ENCODE peak calls at places on chromosomes 4 and X, in four cellular contexts. L, M, X and O are unnamed samples.

GRCh38 chr4:143384381-143384994 is 47.8 kb downstream of the GAB1 start:
- DNase-seq in L (no peak), M (no peak), X (peak; percentile 48), O (no peak)

GRCh38 chr4:148007303-148007702 is 275.4 kb downstream of the ARHGAP10 start:
- DNase-seq in L (peak; percentile 40), M (no peak), X (no peak), O (no peak)

GRCh38 chrX:144586756-144587155 is 660.5 kb upstream of the SPANXN1 start:
- DNase-seq in L (no peak), M (no peak), X (no peak), O (peak; percentile 48)

GRCh38 chr4:185096032-185096653 is 46.9 kb upstream of the SLC25A4 start:
- DNase-seq in L (peak; percentile 40), M (peak; percentile 18), X (no peak), O (no peak)

GRCh38 chr4:48906283-48907173 is at the start of gene OCIAD2:
- DNase-seq in L (peak; percentile 49), M (peak; percentile 82), X (peak; percentile 47), O (peak; percentile 68)

GRCh38 chr4:139171878-139172691 is 4.9 kb downstream of the ELF2 start:
- DNase-seq in L (no peak), M (no peak), X (no peak), O (no peak)

GRCh38 chr4:152843476-152844107 is 63.8 kb downstream of the ARFIP1 start:
- DNase-seq in L (no peak), M (no peak), X (no peak), O (no peak)

GRCh38 chrX:49829016-49829415 is at the start of gene PAGE4:
- DNase-seq in L (no peak), M (no peak), X (no peak), O (no peak)

GRCh38 chr4:8281519-8282133 is 12.1 kb downstream of the HTRA3 start:
- DNase-seq in L (peak; percentile 49), M (no peak), X (peak; percentile 80), O (no peak)

GRCh38 chr4:26132858-26133257 is 188.0 kb upstream of the RBPJ start:
- DNase-seq in L (no peak), M (no peak), X (no peak), O (no peak)

GRCh38 chr4:77500801-77501200 is 104.8 kb upstream of the CXCL13 start:
- DNase-seq in L (no peak), M (no peak), X (no peak), O (peak; percentile 25)

GRCh38 chr4:139170932-139171331 is 6.1 kb downstream of the ELF2 start:
- DNase-seq in L (no peak), M (no peak), X (no peak), O (no peak)

GRCh38 chr4:172692701-172693100 is 475.9 kb upstream of the GALNT7 start:
- DNase-seq in L (no peak), M (no peak), X (no peak), O (no peak)

GRCh38 chr4:84968936-84969335 is 2.4 kb upstream of the WDFY3 start:
- DNase-seq in L (no peak), M (no peak), X (no peak), O (peak; percentile 74)

GRCh38 chrX:120763269-120763668 is 112.4 kb downstream of the CT47B1 start:
- DNase-seq in L (no peak), M (no peak), X (no peak), O (no peak)

GRCh38 chr4:182548156-182548555 is 305.0 kb downstream of the TENM3 start:
- DNase-seq in L (no peak), M (no peak), X (no peak), O (no peak)

GRCh38 chr4:121555315-121556107 is 141.3 kb downstream of the ANXA5 start:
- DNase-seq in L (no peak), M (no peak), X (no peak), O (no peak)

GRCh38 chr4:168771251-168771650 is 238.8 kb downstream of the CBR4 start:
- DNase-seq in L (no peak), M (no peak), X (no peak), O (no peak)

GRCh38 chr4:110550260-110550659 is 72.6 kb downstream of the PITX2 start:
- DNase-seq in L (no peak), M (no peak), X (no peak), O (no peak)

GRCh38 chrX:3175659-3176438 is 134.6 kb downstream of the ARSF start:
- DNase-seq in L (no peak), M (no peak), X (no peak), O (peak; percentile 54)

GRCh38 chr4:98638661-98639060 is 19.8 kb downstream of the TSPAN5 start:
- DNase-seq in L (no peak), M (no peak), X (no peak), O (no peak)

GRCh38 chr4:96103086-96103485 is 263.2 kb downstream of the PDHA2 start:
- DNase-seq in L (no peak), M (no peak), X (no peak), O (no peak)

GRCh38 chrX:55490974-55491373 is 1.3 kb upstream of the USP51 start:
- DNase-seq in L (no peak), M (no peak), X (no peak), O (no peak)

GRCh38 chrX:145923376-145923775 is 105.7 kb downstream of the SLITRK2 start:
- DNase-seq in L (no peak), M (no peak), X (no peak), O (peak; percentile 1)

GRCh38 chr4:152352645-152353116 is 183.2 kb downstream of the FBXW7 start:
- DNase-seq in L (peak; percentile 81), M (no peak), X (no peak), O (peak; percentile 91)

GRCh38 chrX:38192007-38192625 is 28.6 kb downstream of the SRPX start:
- DNase-seq in L (no peak), M (no peak), X (no peak), O (peak; percentile 15)

GRCh38 chr4:4461850-4462249 is 74.9 kb downstream of the NSG1 start:
- DNase-seq in L (no peak), M (peak; percentile 82), X (peak; percentile 20), O (peak; percentile 89)

GRCh38 chrX:133810925-133811324 is 174.5 kb downstream of the GPC3 start:
- DNase-seq in L (no peak), M (no peak), X (no peak), O (no peak)

GRCh38 chr4:25060586-25061340 is 30.0 kb upstream of the LGI2 start:
- DNase-seq in L (peak; percentile 55), M (no peak), X (no peak), O (no peak)

GRCh38 chr4:23737571-23737970 is 152.3 kb downstream of the PPARGC1A start:
- DNase-seq in L (no peak), M (no peak), X (no peak), O (no peak)

GRCh38 chr4:76831475-76832390 is 66.2 kb downstream of the SOWAHB start:
- DNase-seq in L (no peak), M (no peak), X (no peak), O (no peak)

GRCh38 chr4:7939377-7940108 is at the start of gene AFAP1:
- DNase-seq in L (peak; percentile 89), M (peak; percentile 92), X (peak; percentile 90), O (peak; percentile 94)

GRCh38 chr4:141571368-141571767 is 65.0 kb upstream of the IL15 start:
- DNase-seq in L (no peak), M (no peak), X (no peak), O (peak; percentile 42)

GRCh38 chr4:88792821-88793220 is 95.2 kb upstream of the NAP1L5 start:
- DNase-seq in L (no peak), M (no peak), X (no peak), O (no peak)

GRCh38 chr4:113288691-113289090 is 239.2 kb downstream of the ANK2 start:
- DNase-seq in L (no peak), M (no peak), X (no peak), O (no peak)

GRCh38 chrX:98331407-98331806 is 1447.7 kb downstream of the RPA4 start:
- DNase-seq in L (no peak), M (no peak), X (no peak), O (no peak)

GRCh38 chr4:105633241-105633640 is 75.2 kb downstream of the INTS12 start:
- DNase-seq in L (no peak), M (no peak), X (no peak), O (no peak)

GRCh38 chr4:2819244-2820215 is 24.1 kb upstream of the ADD1 start:
- DNase-seq in L (no peak), M (no peak), X (no peak), O (no peak)
- H3K27ac ChIP-seq in L (no peak overlapping the region), M (peak overlapping the region; percentile 17), X (no peak overlapping the region), O (no peak overlapping the region)

GRCh38 chr4:188987011-188987410 is 847.8 kb downstream of the TRIML1 start:
- DNase-seq in L (no peak), M (no peak), X (no peak), O (no peak)
- H3K4me1 ChIP-seq in L (no peaks in the 10 kb centered on the region), M (no peaks in the 10 kb centered on the region), X (no peaks in the 10 kb centered on the region), O (peaks cover 8% of the 10 kb centered on the region)

GRCh38 chr4:82784615-82785247 is 13.9 kb downstream of the SCD5 start:
- DNase-seq in L (no peak), M (no peak), X (no peak), O (peak; percentile 83)

GRCh38 chr4:82787342-82787741 is 11.3 kb downstream of the SCD5 start:
- DNase-seq in L (no peak), M (no peak), X (no peak), O (no peak)

GRCh38 chr4:82786004-82786400 is 12.6 kb downstream of the SCD5 start:
- DNase-seq in L (no peak), M (no peak), X (no peak), O (peak; percentile 93)

GRCh38 chr4:82786794-82787193 is 11.8 kb downstream of the SCD5 start:
- DNase-seq in L (no peak), M (no peak), X (no peak), O (no peak)

DNA sequence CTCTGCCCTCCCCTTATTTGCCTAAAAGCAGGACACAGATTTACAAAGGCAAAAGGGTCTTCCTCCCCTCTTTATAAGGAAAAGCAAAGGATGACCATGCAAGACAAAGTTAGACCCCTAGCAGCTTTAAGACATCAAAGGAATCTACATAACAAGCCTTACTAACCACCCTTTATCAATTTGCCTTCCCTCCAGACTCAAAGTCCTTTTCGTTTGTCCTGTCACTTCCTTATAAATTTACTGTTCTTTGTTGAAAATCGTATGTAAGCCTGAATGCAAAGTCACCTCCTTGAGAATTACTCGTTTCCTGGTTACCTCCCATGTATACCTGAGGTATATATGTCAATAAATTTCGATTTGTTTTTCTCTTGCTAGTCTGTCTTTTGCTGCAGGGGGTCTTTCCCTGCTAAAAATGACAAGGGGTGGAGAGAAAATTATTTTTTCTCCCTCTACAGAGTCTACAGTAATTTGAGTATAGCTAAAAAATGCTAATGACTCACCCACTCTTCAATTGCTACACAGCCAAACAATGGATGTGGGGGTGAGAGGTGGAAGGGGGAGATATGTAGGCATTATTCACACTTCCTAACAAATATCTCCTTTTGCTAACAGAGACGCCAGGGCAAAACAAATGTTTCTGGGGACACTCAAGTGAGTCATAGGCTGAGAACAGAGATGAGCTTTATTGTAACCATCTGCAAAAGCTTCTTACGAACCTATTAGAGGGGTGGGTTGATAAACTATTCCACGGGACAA is 13.2 kb downstream of the SCD5 start:
- DNase-seq in L (no peak), M (no peak), X (no peak), O (peak; percentile 93)
- H3K4me3 ChIP-seq in L (no peak overlapping the region), M (no peak overlapping the region), X (no peak overlapping the region), O (peak overlapping the region; percentile 34)

DNA sequence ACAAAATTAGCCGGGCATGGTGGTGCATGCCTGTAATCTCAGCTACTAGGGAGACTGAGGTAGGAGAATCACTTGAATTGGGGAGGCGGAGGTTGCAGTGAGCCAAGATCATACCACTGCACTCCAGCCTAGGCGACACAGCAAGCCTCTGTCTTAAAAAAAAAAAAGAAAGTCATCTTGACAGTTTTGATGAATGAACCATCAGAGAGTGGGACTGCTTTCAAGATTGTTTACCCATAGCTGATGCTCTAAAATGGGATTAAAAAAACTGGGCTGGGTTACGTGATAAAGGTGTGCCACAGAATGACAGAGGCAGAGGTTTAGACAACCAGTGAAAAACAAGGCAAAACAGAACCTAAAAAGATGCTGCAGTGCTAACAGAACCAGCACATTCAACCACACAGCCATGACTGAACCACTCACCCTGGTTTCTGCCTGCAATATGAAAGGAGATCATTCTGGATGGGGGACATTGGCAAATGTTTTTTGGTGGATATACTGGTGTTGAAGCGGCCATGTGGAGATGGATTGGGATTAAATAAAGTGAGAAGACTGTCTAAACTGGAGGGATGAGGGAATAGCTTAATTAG is 22.2 kb downstream of the GPAT3 start:
- DNase-seq in L (no peak), M (no peak), X (no peak), O (no peak)
- H3K27ac ChIP-seq in L (no peak overlapping the region), M (no peak overlapping the region), X (peak overlapping the region; percentile 75), O (no peak overlapping the region)